ENCODE peak calls at places on chromosome X, in six cellular contexts. One of them, this sample, is unnamed.
A peak's percentile ranks its signal among the peaks of the same experiment; 100 is the strongest.

GRCh38 chrX:130754353-130754752 is 148.7 kb downstream of the ENOX2 start:
- DNase-seq in ovary: no peak
- DNase-seq in colonic mucosa: no peak
- DNase-seq in SJCRH30: no peak
- DNase-seq in MM.1S: no peak
- DNase-seq in left lung: no peak
- DNase-seq in this sample: no peak

GRCh38 chrX:1468250-1468772 is 15.6 kb upstream of the ASMTL start:
- DNase-seq in left lung: peak; percentile 35
- DNase-seq in MM.1S: peak; percentile 90
- DNase-seq in colonic mucosa: peak; percentile 21
- DNase-seq in ovary: no peak
- DNase-seq in SJCRH30: peak; percentile 93
- DNase-seq in this sample: no peak

GRCh38 chrX:110414273-110414672 is 55.6 kb downstream of the RTL9 start:
- DNase-seq in ovary: no peak
- DNase-seq in left lung: no peak
- DNase-seq in SJCRH30: no peak
- DNase-seq in colonic mucosa: no peak
- DNase-seq in MM.1S: peak; percentile 27
- DNase-seq in this sample: no peak

GRCh38 chrX:151920101-151920500 is 7.4 kb downstream of the MAGEA4 start:
- DNase-seq in SJCRH30: no peak
- DNase-seq in MM.1S: no peak
- DNase-seq in left lung: no peak
- DNase-seq in ovary: no peak
- DNase-seq in colonic mucosa: no peak
- DNase-seq in this sample: no peak

GRCh38 chrX:100410901-100411801 is 1.1 kb upstream of the PCDH19 start:
- DNase-seq in ovary: no peak
- DNase-seq in MM.1S: no peak
- DNase-seq in colonic mucosa: no peak
- DNase-seq in left lung: no peak
- DNase-seq in SJCRH30: no peak
- DNase-seq in this sample: no peak

GRCh38 chrX:1205681-1206611 is 6.5 kb downstream of the CRLF2 start:
- DNase-seq in ovary: no peak
- DNase-seq in colonic mucosa: peak; percentile 41
- DNase-seq in MM.1S: peak; percentile 79
- DNase-seq in left lung: no peak
- DNase-seq in SJCRH30: peak; percentile 44
- DNase-seq in this sample: no peak

GRCh38 chrX:133297284-133297683 is 79.1 kb upstream of the TFDP3 start:
- DNase-seq in ovary: no peak
- DNase-seq in left lung: no peak
- DNase-seq in SJCRH30: no peak
- DNase-seq in colonic mucosa: no peak
- DNase-seq in MM.1S: no peak
- DNase-seq in this sample: no peak

GRCh38 chrX:66632986-66633385 is 5.9 kb downstream of the EDA2R start:
- DNase-seq in left lung: no peak
- DNase-seq in ovary: no peak
- DNase-seq in SJCRH30: no peak
- DNase-seq in MM.1S: no peak
- DNase-seq in colonic mucosa: no peak
- DNase-seq in this sample: no peak

GRCh38 chrX:85963736-85964135 is 83.6 kb downstream of the CHM start:
- DNase-seq in SJCRH30: no peak
- DNase-seq in left lung: no peak
- DNase-seq in ovary: no peak
- DNase-seq in MM.1S: no peak
- DNase-seq in colonic mucosa: no peak
- DNase-seq in this sample: no peak

GRCh38 chrX:10203617-10204016 is 46.8 kb downstream of the CLCN4 start:
- DNase-seq in ovary: no peak
- DNase-seq in colonic mucosa: no peak
- DNase-seq in MM.1S: no peak
- DNase-seq in SJCRH30: no peak
- DNase-seq in left lung: no peak
- DNase-seq in this sample: no peak

GRCh38 chrX:123764967-123765871 is 32.4 kb upstream of the THOC2 start:
- DNase-seq in colonic mucosa: peak; percentile 88
- DNase-seq in MM.1S: peak; percentile 44
- DNase-seq in ovary: peak; percentile 85
- DNase-seq in SJCRH30: peak; percentile 93
- DNase-seq in left lung: peak; percentile 84
- DNase-seq in this sample: peak; percentile 89

GRCh38 chrX:55908685-55909212 is 191.2 kb downstream of the RRAGB start:
- DNase-seq in ovary: no peak
- DNase-seq in MM.1S: peak; percentile 30
- DNase-seq in SJCRH30: no peak
- DNase-seq in colonic mucosa: peak; percentile 63
- DNase-seq in left lung: no peak
- DNase-seq in this sample: no peak

GRCh38 chrX:9378980-9379696 is 85.7 kb upstream of the TBL1X start:
- DNase-seq in colonic mucosa: peak; percentile 27
- DNase-seq in SJCRH30: peak; percentile 9
- DNase-seq in MM.1S: no peak
- DNase-seq in ovary: no peak
- DNase-seq in left lung: no peak
- DNase-seq in this sample: no peak

GRCh38 chrX:85243761-85244410 is at the start of the genes SATL1 and ZNF711:
- DNase-seq in ovary: peak; percentile 51
- DNase-seq in MM.1S: peak; percentile 12
- DNase-seq in left lung: peak; percentile 46
- DNase-seq in SJCRH30: peak; percentile 87
- DNase-seq in colonic mucosa: peak; percentile 45
- DNase-seq in this sample: peak; percentile 55

GRCh38 chrX:39337461-39337860 is 536.2 kb downstream of the MID1IP1 start:
- DNase-seq in MM.1S: no peak
- DNase-seq in colonic mucosa: no peak
- DNase-seq in ovary: no peak
- DNase-seq in SJCRH30: no peak
- DNase-seq in left lung: no peak
- DNase-seq in this sample: no peak

GRCh38 chrX:44282753-44283152 is 60.7 kb downstream of the EFHC2 start:
- DNase-seq in colonic mucosa: no peak
- DNase-seq in ovary: no peak
- DNase-seq in left lung: no peak
- DNase-seq in SJCRH30: no peak
- DNase-seq in MM.1S: no peak
- DNase-seq in this sample: no peak

GRCh38 chrX:39438603-39439602 is 637.6 kb downstream of the MID1IP1 start:
- DNase-seq in colonic mucosa: no peak
- DNase-seq in SJCRH30: no peak
- DNase-seq in ovary: no peak
- DNase-seq in left lung: no peak
- DNase-seq in MM.1S: no peak
- DNase-seq in this sample: peak; percentile 48

GRCh38 chrX:136047001-136047642 is 61.9 kb downstream of the SLC9A6 start:
- DNase-seq in ovary: no peak
- DNase-seq in left lung: no peak
- DNase-seq in SJCRH30: no peak
- DNase-seq in MM.1S: no peak
- DNase-seq in colonic mucosa: no peak
- DNase-seq in this sample: no peak

GRCh38 chrX:133151320-133151719 is 54.4 kb upstream of the USP26 start:
- DNase-seq in ovary: no peak
- DNase-seq in MM.1S: no peak
- DNase-seq in SJCRH30: no peak
- DNase-seq in left lung: no peak
- DNase-seq in colonic mucosa: peak; percentile 51
- DNase-seq in this sample: no peak

GRCh38 chrX:47831788-47832187 is 4.9 kb upstream of the ZNF81 start:
- DNase-seq in left lung: peak; percentile 39
- DNase-seq in ovary: no peak
- DNase-seq in SJCRH30: peak; percentile 33
- DNase-seq in MM.1S: peak; percentile 53
- DNase-seq in colonic mucosa: peak; percentile 65
- DNase-seq in this sample: peak; percentile 19

GRCh38 chrX:20217279-20217678 is 49.4 kb downstream of the RPS6KA3 start:
- DNase-seq in MM.1S: no peak
- DNase-seq in SJCRH30: no peak
- DNase-seq in left lung: no peak
- DNase-seq in ovary: no peak
- DNase-seq in colonic mucosa: no peak
- DNase-seq in this sample: no peak

DNA sequence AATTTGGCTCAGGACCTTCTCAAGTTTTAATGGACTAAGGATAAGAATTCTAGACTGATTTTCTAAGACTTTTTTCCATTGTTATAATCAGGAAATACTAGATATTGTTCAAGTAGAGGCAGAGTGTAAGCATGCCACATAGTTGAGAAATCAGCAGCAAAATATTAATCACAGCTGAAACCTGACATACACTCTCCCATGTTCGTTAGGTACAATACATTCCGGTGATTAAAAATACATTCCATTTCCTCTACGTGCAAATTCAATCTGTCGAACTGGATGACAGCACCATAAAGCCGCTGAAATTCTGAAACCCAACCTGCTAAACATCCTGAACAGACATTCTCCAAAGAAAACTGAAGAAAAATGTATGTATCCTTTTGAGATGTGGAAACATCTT is 587.6 kb upstream of the DIPK2B start:
- DNase-seq in ovary: no peak
- DNase-seq in SJCRH30: no peak
- DNase-seq in colonic mucosa: no peak
- DNase-seq in MM.1S: no peak
- DNase-seq in left lung: no peak
- DNase-seq in this sample: no peak
- H3K27ac ChIP-seq in ovary: no peak overlapping the region
- H3K27ac ChIP-seq in SJCRH30: no peak overlapping the region
- H3K27ac ChIP-seq in colonic mucosa: no peak overlapping the region
- H3K27ac ChIP-seq in MM.1S: no peak overlapping the region
- H3K27ac ChIP-seq in left lung: no peak overlapping the region
- H3K27ac ChIP-seq in this sample: no peak overlapping the region

GRCh38 chrX:23883737-23884354 is 23.9 kb downstream of the APOO start:
- DNase-seq in colonic mucosa: peak; percentile 32
- DNase-seq in MM.1S: no peak
- DNase-seq in ovary: no peak
- DNase-seq in SJCRH30: no peak
- DNase-seq in left lung: no peak
- DNase-seq in this sample: no peak

GRCh38 chrX:23887918-23888317 is 19.8 kb downstream of the APOO start:
- DNase-seq in SJCRH30: no peak
- DNase-seq in left lung: no peak
- DNase-seq in colonic mucosa: no peak
- DNase-seq in ovary: no peak
- DNase-seq in MM.1S: no peak
- DNase-seq in this sample: no peak

GRCh38 chrX:23887448-23887847 is 20.3 kb downstream of the APOO start:
- DNase-seq in SJCRH30: no peak
- DNase-seq in ovary: no peak
- DNase-seq in MM.1S: no peak
- DNase-seq in left lung: no peak
- DNase-seq in colonic mucosa: peak; percentile 66
- DNase-seq in this sample: no peak

GRCh38 chrX:23885803-23886202 is 21.9 kb downstream of the APOO start:
- DNase-seq in colonic mucosa: no peak
- DNase-seq in ovary: no peak
- DNase-seq in left lung: no peak
- DNase-seq in SJCRH30: no peak
- DNase-seq in MM.1S: no peak
- DNase-seq in this sample: no peak

DNA sequence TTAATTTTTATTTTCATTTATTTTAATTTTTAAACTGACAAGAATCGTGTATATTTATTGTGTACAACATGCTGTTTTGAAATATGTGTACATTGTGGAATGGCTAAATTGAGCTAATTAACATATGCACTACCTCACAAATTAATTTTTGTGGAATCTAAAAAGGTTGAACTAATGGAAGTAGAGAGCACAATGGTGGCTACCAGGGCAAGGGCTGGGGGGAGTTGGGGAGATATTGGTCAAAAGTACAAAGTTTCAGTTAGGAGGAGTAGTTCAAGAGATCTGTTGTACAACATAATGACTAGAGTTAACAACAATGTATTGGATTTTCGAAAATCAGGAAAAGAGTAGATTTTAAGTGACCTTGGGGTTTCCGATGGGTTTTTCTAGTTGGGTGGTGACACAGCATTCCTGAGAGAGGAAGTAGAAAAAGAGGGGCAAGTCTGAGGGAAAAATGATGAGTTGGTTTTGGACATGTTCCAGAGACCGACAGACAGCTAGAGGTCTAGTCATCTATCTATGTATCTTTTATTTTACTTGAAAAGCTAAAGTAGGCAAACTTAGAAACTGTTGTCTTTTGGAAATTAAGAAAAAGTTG is 23.2 kb downstream of the APOO start:
- DNase-seq in SJCRH30: no peak
- DNase-seq in ovary: no peak
- DNase-seq in MM.1S: no peak
- DNase-seq in colonic mucosa: no peak
- DNase-seq in left lung: no peak
- DNase-seq in this sample: no peak
- H3K4me1 ChIP-seq in SJCRH30: no peaks in the 10 kb centered on the region
- H3K4me1 ChIP-seq in ovary: no peaks in the 10 kb centered on the region
- H3K4me1 ChIP-seq in MM.1S: no peaks in the 10 kb centered on the region
- H3K4me1 ChIP-seq in colonic mucosa: peaks cover 6% of the 10 kb centered on the region
- H3K4me1 ChIP-seq in left lung: no peaks in the 10 kb centered on the region
- H3K4me1 ChIP-seq in this sample: no peaks in the 10 kb centered on the region

DNA sequence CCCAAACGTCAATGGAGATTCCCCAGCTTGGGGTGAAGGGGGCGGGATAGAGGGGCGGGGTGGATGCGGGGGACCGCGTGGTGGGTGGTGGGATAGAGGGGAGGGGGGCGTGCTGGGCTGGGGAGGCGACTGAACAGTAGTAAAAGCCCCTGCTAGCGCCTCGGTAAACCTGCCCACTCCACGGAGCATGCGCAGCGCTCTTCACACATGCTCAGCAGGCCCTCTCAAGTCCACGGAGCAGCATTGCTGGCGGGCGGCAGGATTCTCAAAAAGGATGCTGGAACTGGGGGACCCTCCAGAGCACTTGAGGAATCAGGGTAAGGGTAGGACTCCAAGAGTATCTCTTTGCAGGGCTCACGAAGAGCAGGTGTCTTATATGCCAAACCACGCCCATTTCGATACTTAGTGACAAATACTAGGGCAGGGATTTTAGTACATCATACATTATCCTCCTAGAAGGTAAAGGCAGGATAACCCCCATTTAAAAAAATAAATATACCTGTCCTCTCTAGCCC is 378 bp upstream of the RPS6KA6 start:
- DNase-seq in colonic mucosa: peak; percentile 53
- DNase-seq in SJCRH30: peak; percentile 71
- DNase-seq in MM.1S: peak; percentile 65
- DNase-seq in left lung: peak; percentile 46
- DNase-seq in ovary: peak; percentile 67
- DNase-seq in this sample: peak; percentile 60
- H3K4me3 ChIP-seq in colonic mucosa: peak overlapping the region; percentile 51
- H3K4me3 ChIP-seq in SJCRH30: peak overlapping the region; percentile 87
- H3K4me3 ChIP-seq in MM.1S: peak overlapping the region; percentile 70
- H3K4me3 ChIP-seq in left lung: peak overlapping the region; percentile 39
- H3K4me3 ChIP-seq in ovary: peak overlapping the region; percentile 60
- H3K4me3 ChIP-seq in this sample: peak overlapping the region; percentile 61

DNA sequence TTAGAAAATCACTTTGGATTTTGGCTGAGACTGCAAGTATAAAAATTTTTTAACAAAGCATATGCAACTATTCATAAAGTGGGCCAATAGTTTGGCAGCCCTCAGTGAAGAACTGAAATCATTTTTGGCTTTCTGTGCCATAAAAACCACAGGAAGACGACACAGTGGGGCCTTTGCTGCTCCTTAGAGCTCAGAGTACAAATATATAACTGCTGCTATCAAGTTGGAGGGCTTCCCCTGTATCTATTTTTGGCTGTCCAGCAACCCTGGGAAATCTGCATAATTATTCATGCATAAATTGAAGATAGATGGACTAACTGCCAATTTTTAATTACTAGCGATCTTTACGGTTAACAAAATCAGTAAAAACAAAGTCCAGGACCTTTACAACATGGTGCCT is 51.5 kb upstream of the FTHL17 start:
- DNase-seq in MM.1S: no peak
- DNase-seq in left lung: no peak
- DNase-seq in SJCRH30: no peak
- DNase-seq in colonic mucosa: no peak
- DNase-seq in ovary: no peak
- DNase-seq in this sample: no peak
- H3K27ac ChIP-seq in MM.1S: no peak overlapping the region
- H3K27ac ChIP-seq in left lung: no peak overlapping the region
- H3K27ac ChIP-seq in SJCRH30: no peak overlapping the region
- H3K27ac ChIP-seq in colonic mucosa: no peak overlapping the region
- H3K27ac ChIP-seq in ovary: no peak overlapping the region
- H3K27ac ChIP-seq in this sample: no peak overlapping the region

This sample was measured in right cardiac atrium.